ENCODE peak calls at places on chromosomes 5 and 9, in ten cellular contexts. B, P, S, X, I, W, Q, A, N and M are unnamed samples.

GRCh38 chr5:76401801-76402250 is 1.3 kb upstream of the IQGAP2 start:
- DNase-seq in B (no peak), P (peak; percentile 81), S (peak; percentile 14), X (no peak), I (no peak), W (no peak), Q (peak; percentile 34), A (peak; percentile 85), N (no peak), M (no peak)

GRCh38 chr5:132180134-132180745 is 47.4 kb downstream of the P4HA2 start:
- DNase-seq in B (peak; percentile 18), P (no peak), S (no peak), X (no peak), I (no peak), W (peak; percentile 69), Q (no peak), A (peak; percentile 75), N (peak; percentile 78), M (no peak)

GRCh38 chr5:139394123-139394653 is 716 bp downstream of the PROB1 start:
- DNase-seq in B (no peak), P (peak; percentile 92), S (peak; percentile 57), X (no peak), I (peak; percentile 76), W (peak; percentile 83), Q (peak; percentile 63), A (peak; percentile 73), N (peak; percentile 66), M (no peak)

GRCh38 chr5:34415559-34416198 is 240.4 kb upstream of the RAI14 start:
- DNase-seq in B (no peak), P (no peak), S (no peak), X (no peak), I (no peak), W (no peak), Q (no peak), A (no peak), N (no peak), M (no peak)

GRCh38 chr5:119329701-119330100 is 26.1 kb upstream of the TNFAIP8 start:
- DNase-seq in B (no peak), P (no peak), S (no peak), X (no peak), I (no peak), W (no peak), Q (no peak), A (no peak), N (no peak), M (no peak)

GRCh38 chr5:33766023-33766422 is 125.8 kb downstream of the ADAMTS12 start:
- DNase-seq in B (no peak), P (no peak), S (no peak), X (no peak), I (no peak), W (no peak), Q (no peak), A (no peak), N (no peak), M (no peak)

GRCh38 chr9:107258919-107259318 is 24.2 kb upstream of the RAD23B start:
- DNase-seq in B (no peak), P (no peak), S (no peak), X (no peak), I (no peak), W (no peak), Q (no peak), A (no peak), N (no peak), M (no peak)

GRCh38 chr5:68329554-68329953 is 114.0 kb downstream of the PIK3R1 start:
- DNase-seq in B (no peak), P (no peak), S (no peak), X (no peak), I (no peak), W (no peak), Q (no peak), A (no peak), N (peak; percentile 73), M (no peak)

GRCh38 chr5:52985306-52985705 is 3.8 kb upstream of the ITGA2 start:
- DNase-seq in B (no peak), P (no peak), S (no peak), X (no peak), I (no peak), W (no peak), Q (no peak), A (no peak), N (no peak), M (no peak)

GRCh38 chr9:26833792-26834191 is 58.8 kb downstream of the CAAP1 start:
- DNase-seq in B (no peak), P (no peak), S (no peak), X (no peak), I (no peak), W (no peak), Q (no peak), A (peak; percentile 3), N (no peak), M (no peak)

GRCh38 chr5:180217797-180218196 is 8.8 kb upstream of the RASGEF1C start:
- DNase-seq in B (no peak), P (no peak), S (no peak), X (no peak), I (no peak), W (no peak), Q (no peak), A (no peak), N (no peak), M (no peak)

GRCh38 chr5:180216646-180217171 is 7.7 kb upstream of the RASGEF1C start:
- DNase-seq in B (no peak), P (peak; percentile 33), S (no peak), X (no peak), I (no peak), W (no peak), Q (no peak), A (no peak), N (no peak), M (no peak)

DNA sequence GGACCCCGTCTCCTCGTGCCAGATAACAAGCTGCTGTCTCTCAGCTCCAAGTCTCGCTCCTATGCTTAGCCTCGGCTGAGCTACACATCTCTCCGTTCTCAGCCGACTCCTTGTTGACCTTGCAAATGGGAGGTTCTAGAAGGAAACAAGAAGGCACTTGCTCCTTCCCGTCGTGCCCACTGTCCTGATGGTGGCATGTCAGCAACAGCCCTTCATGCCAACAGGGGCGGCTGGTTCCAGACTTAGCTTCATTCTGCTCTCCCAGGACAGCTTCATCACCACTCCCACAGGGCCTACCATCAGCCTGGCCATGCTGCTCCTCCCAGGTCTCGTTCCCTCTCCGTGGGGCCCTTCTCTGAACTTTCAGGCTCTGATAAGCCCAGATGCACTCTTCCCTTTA is 13.0 kb upstream of the RASGEF1C start:
- DNase-seq in B (no peak), P (peak; percentile 36), S (no peak), X (no peak), I (no peak), W (no peak), Q (no peak), A (no peak), N (no peak), M (no peak)
- H3K9me3 ChIP-seq in B (no peaks in the 10 kb centered on the region), P (peaks cover 100% of the 10 kb centered on the region), S (peaks cover 17% of the 10 kb centered on the region), X (no peaks in the 10 kb centered on the region), I (peaks cover 43% of the 10 kb centered on the region), W (no peaks in the 10 kb centered on the region), Q (peaks cover 16% of the 10 kb centered on the region), A (no peaks in the 10 kb centered on the region), N (no peaks in the 10 kb centered on the region), M (no peaks in the 10 kb centered on the region)

DNA sequence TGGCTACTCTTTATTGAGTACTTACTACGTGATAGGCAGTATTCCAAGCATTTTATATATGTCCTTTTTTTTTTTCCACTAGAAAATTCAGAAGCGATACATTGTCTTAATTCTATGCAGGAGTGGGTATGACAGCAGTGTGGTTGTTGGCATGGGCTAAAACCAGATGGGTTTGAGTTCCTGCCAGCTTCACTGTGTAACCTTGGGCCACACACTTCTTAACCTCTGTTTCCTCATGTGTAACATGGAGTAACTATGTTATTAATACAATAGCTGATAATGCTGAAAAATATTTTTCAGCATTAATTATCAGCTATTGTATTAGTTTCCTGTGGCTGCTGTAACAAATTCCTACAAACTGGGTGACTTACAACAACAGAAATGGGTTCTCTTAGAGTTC is 12.0 kb downstream of the SNX18 start:
- DNase-seq in B (no peak), P (no peak), S (no peak), X (no peak), I (no peak), W (no peak), Q (no peak), A (no peak), N (no peak), M (no peak)
- H3K9me3 ChIP-seq in B (no peaks in the 10 kb centered on the region), P (no peaks in the 10 kb centered on the region), S (no peaks in the 10 kb centered on the region), X (no peaks in the 10 kb centered on the region), I (no peaks in the 10 kb centered on the region), W (no peaks in the 10 kb centered on the region), Q (no peaks in the 10 kb centered on the region), A (no peaks in the 10 kb centered on the region), N (no peaks in the 10 kb centered on the region), M (no peaks in the 10 kb centered on the region)

GRCh38 chr5:170181902-170182301 is 50.9 kb upstream of the C5orf58 start:
- DNase-seq in B (no peak), P (no peak), S (no peak), X (no peak), I (no peak), W (peak; percentile 70), Q (no peak), A (no peak), N (no peak), M (no peak)

GRCh38 chr5:170182461-170182860 is 50.3 kb upstream of the C5orf58 start:
- DNase-seq in B (no peak), P (no peak), S (no peak), X (no peak), I (no peak), W (peak; percentile 31), Q (no peak), A (no peak), N (no peak), M (no peak)

GRCh38 chr5:170179626-170180025 is 53.2 kb upstream of the C5orf58 start:
- DNase-seq in B (no peak), P (no peak), S (no peak), X (no peak), I (no peak), W (no peak), Q (no peak), A (no peak), N (no peak), M (no peak)

GRCh38 chr5:170184737-170185136 is 48.0 kb upstream of the C5orf58 start:
- DNase-seq in B (no peak), P (no peak), S (no peak), X (no peak), I (no peak), W (no peak), Q (no peak), A (no peak), N (no peak), M (no peak)

GRCh38 chr5:170184007-170184687 is 48.6 kb upstream of the C5orf58 start:
- DNase-seq in B (peak; percentile 49), P (peak; percentile 83), S (no peak), X (peak; percentile 14), I (peak; percentile 83), W (peak; percentile 74), Q (no peak), A (peak; percentile 57), N (peak; percentile 68), M (peak; percentile 81)
- H3K9me3 ChIP-seq in B (no peaks in the 10 kb centered on the region), P (no peaks in the 10 kb centered on the region), S (no peaks in the 10 kb centered on the region), X (no peaks in the 10 kb centered on the region), I (no peaks in the 10 kb centered on the region), W (no peaks in the 10 kb centered on the region), Q (no peaks in the 10 kb centered on the region), A (no peaks in the 10 kb centered on the region), N (no peaks in the 10 kb centered on the region), M (no peaks in the 10 kb centered on the region)

GRCh38 chr5:104016650-104017049 is 454.1 kb upstream of the NUDT12 start:
- DNase-seq in B (no peak), P (no peak), S (no peak), X (no peak), I (no peak), W (no peak), Q (no peak), A (no peak), N (peak; percentile 2), M (no peak)

GRCh38 chr5:104018299-104018698 is 455.7 kb upstream of the NUDT12 start:
- DNase-seq in B (no peak), P (no peak), S (no peak), X (no peak), I (no peak), W (no peak), Q (no peak), A (no peak), N (no peak), M (no peak)

GRCh38 chr5:104015765-104016164 is 453.2 kb upstream of the NUDT12 start:
- DNase-seq in B (no peak), P (no peak), S (no peak), X (no peak), I (no peak), W (no peak), Q (no peak), A (no peak), N (no peak), M (no peak)
- H3K9me3 ChIP-seq in B (peaks cover 12% of the 10 kb centered on the region), P (peaks cover 29% of the 10 kb centered on the region), S (no peaks in the 10 kb centered on the region), X (no peaks in the 10 kb centered on the region), I (peaks cover 8% of the 10 kb centered on the region), W (peaks cover 14% of the 10 kb centered on the region), Q (no peaks in the 10 kb centered on the region), A (no peaks in the 10 kb centered on the region), N (no peaks in the 10 kb centered on the region), M (peaks cover 14% of the 10 kb centered on the region)